ENCODE peak calls at places on chromosomes 16 and 17, in four cellular contexts. One of them, this sample, is unnamed.

GRCh38 chr16:7449808-7450207 is 117.2 kb downstream of the RBFOX1 start:
- DNase-seq in endothelial cell: no peak
- DNase-seq in anterior cingulate cortex: no peak
- DNase-seq in breast epithelium: no peak
- DNase-seq in this sample: no peak

GRCh38 chr17:39014044-39014794 is 47.0 kb upstream of the FBXO47 start:
- DNase-seq in endothelial cell: no peak
- DNase-seq in anterior cingulate cortex: no peak
- DNase-seq in breast epithelium: no peak
- DNase-seq in this sample: no peak

GRCh38 chr17:17320911-17321220 is 17.7 kb downstream of the NT5M start:
- DNase-seq in endothelial cell: no peak
- DNase-seq in anterior cingulate cortex: no peak
- DNase-seq in breast epithelium: peak
- DNase-seq in this sample: no peak

GRCh38 chr16:73846292-73846849 is 450.2 kb upstream of the PSMD7 start:
- DNase-seq in endothelial cell: no peak
- DNase-seq in anterior cingulate cortex: no peak
- DNase-seq in breast epithelium: no peak
- DNase-seq in this sample: peak

GRCh38 chr17:37735165-37735564 is 9.7 kb downstream of the HNF1B start:
- DNase-seq in endothelial cell: no peak
- DNase-seq in anterior cingulate cortex: no peak
- DNase-seq in breast epithelium: no peak
- DNase-seq in this sample: no peak

GRCh38 chr16:71709231-71709781 is 15.2 kb downstream of the PHLPP2 start:
- DNase-seq in endothelial cell: no peak
- DNase-seq in anterior cingulate cortex: no peak
- DNase-seq in breast epithelium: no peak
- DNase-seq in this sample: no peak

GRCh38 chr17:80922580-80923160 is 69.0 kb upstream of the CHMP6 start:
- DNase-seq in endothelial cell: no peak
- DNase-seq in anterior cingulate cortex: no peak
- DNase-seq in breast epithelium: no peak
- DNase-seq in this sample: no peak

GRCh38 chr17:50634123-50634914 is at the start of gene ABCC3:
- DNase-seq in endothelial cell: no peak
- DNase-seq in anterior cingulate cortex: no peak
- DNase-seq in breast epithelium: peak
- DNase-seq in this sample: peak

GRCh38 chr17:32936894-32937500 is 9.0 kb downstream of the TMEM98 start:
- DNase-seq in endothelial cell: peak
- DNase-seq in anterior cingulate cortex: no peak
- DNase-seq in breast epithelium: peak
- DNase-seq in this sample: peak

GRCh38 chr16:4601317-4602186 is 13.1 kb downstream of the UBALD1 start:
- DNase-seq in endothelial cell: no peak
- DNase-seq in anterior cingulate cortex: peak
- DNase-seq in breast epithelium: no peak
- DNase-seq in this sample: peak

GRCh38 chr17:42817866-42818265 is 6.2 kb downstream of the BECN1 start:
- DNase-seq in endothelial cell: no peak
- DNase-seq in anterior cingulate cortex: no peak
- DNase-seq in breast epithelium: no peak
- DNase-seq in this sample: no peak

GRCh38 chr17:31678431-31678830 is 180.6 kb downstream of the COPRS start:
- DNase-seq in endothelial cell: no peak
- DNase-seq in anterior cingulate cortex: no peak
- DNase-seq in breast epithelium: no peak
- DNase-seq in this sample: no peak

GRCh38 chr16:13471036-13471435 is 448.9 kb upstream of the ERCC4 start:
- DNase-seq in endothelial cell: peak
- DNase-seq in anterior cingulate cortex: no peak
- DNase-seq in breast epithelium: no peak
- DNase-seq in this sample: no peak

GRCh38 chr17:29133146-29133713 is 47.0 kb downstream of the MYO18A start:
- DNase-seq in endothelial cell: no peak
- DNase-seq in anterior cingulate cortex: no peak
- DNase-seq in breast epithelium: no peak
- DNase-seq in this sample: no peak

GRCh38 chr17:37089998-37090397 is 141.2 kb downstream of the AATF start:
- DNase-seq in endothelial cell: no peak
- DNase-seq in anterior cingulate cortex: no peak
- DNase-seq in breast epithelium: no peak
- DNase-seq in this sample: no peak

GRCh38 chr17:36687736-36688135 is 86.4 kb downstream of the MRM1 start:
- DNase-seq in endothelial cell: no peak
- DNase-seq in anterior cingulate cortex: no peak
- DNase-seq in breast epithelium: no peak
- DNase-seq in this sample: no peak

GRCh38 chr17:83094291-83094690 is 14.9 kb downstream of the METRNL start:
- DNase-seq in endothelial cell: no peak
- DNase-seq in anterior cingulate cortex: no peak
- DNase-seq in breast epithelium: no peak
- DNase-seq in this sample: no peak

GRCh38 chr17:9291912-9292562 is 270.7 kb downstream of the NTN1 start:
- DNase-seq in endothelial cell: peak
- DNase-seq in anterior cingulate cortex: peak
- DNase-seq in breast epithelium: peak
- DNase-seq in this sample: peak

GRCh38 chr16:56753410-56753809 is 23.5 kb downstream of the NUP93 start:
- DNase-seq in endothelial cell: no peak
- DNase-seq in anterior cingulate cortex: no peak
- DNase-seq in breast epithelium: no peak
- DNase-seq in this sample: no peak

GRCh38 chr17:43734376-43734775 is 24.2 kb downstream of the SOST start:
- DNase-seq in endothelial cell: no peak
- DNase-seq in anterior cingulate cortex: no peak
- DNase-seq in breast epithelium: no peak
- DNase-seq in this sample: no peak

GRCh38 chr16:71526111-71526998 is at the start of gene CHST4:
- DNase-seq in endothelial cell: peak
- DNase-seq in anterior cingulate cortex: no peak
- DNase-seq in breast epithelium: no peak
- DNase-seq in this sample: no peak

GRCh38 chr16:84013787-84014569 is 28.6 kb downstream of the SLC38A8 start:
- DNase-seq in endothelial cell: peak
- DNase-seq in anterior cingulate cortex: no peak
- DNase-seq in breast epithelium: no peak
- DNase-seq in this sample: no peak

GRCh38 chr16:333406-334094 is 19.0 kb downstream of the AXIN1 start:
- DNase-seq in endothelial cell: no peak
- DNase-seq in anterior cingulate cortex: no peak
- DNase-seq in breast epithelium: no peak
- DNase-seq in this sample: no peak

GRCh38 chr16:80197790-80198201 is 343.0 kb upstream of the DYNLRB2 start:
- DNase-seq in endothelial cell: no peak
- DNase-seq in anterior cingulate cortex: no peak
- DNase-seq in breast epithelium: no peak
- DNase-seq in this sample: no peak

GRCh38 chr16:56263711-56264608 is 72.7 kb downstream of the GNAO1 start:
- DNase-seq in endothelial cell: no peak
- DNase-seq in anterior cingulate cortex: no peak
- DNase-seq in breast epithelium: no peak
- DNase-seq in this sample: peak

GRCh38 chr16:56589141-56590039 is at the start of gene MT3:
- DNase-seq in endothelial cell: no peak
- DNase-seq in anterior cingulate cortex: peak
- DNase-seq in breast epithelium: no peak
- DNase-seq in this sample: peak

GRCh38 chr17:70059649-70060048 is 15.4 kb upstream of the KCNJ16 start:
- DNase-seq in endothelial cell: no peak
- DNase-seq in anterior cingulate cortex: no peak
- DNase-seq in breast epithelium: no peak
- DNase-seq in this sample: no peak

GRCh38 chr16:85286066-85286712 is 173.9 kb upstream of the CIBAR2 start:
- DNase-seq in endothelial cell: no peak
- DNase-seq in anterior cingulate cortex: peak
- DNase-seq in breast epithelium: peak
- DNase-seq in this sample: peak

GRCh38 chr17:58271532-58271931 is 9.2 kb downstream of the MPO start:
- DNase-seq in endothelial cell: no peak
- DNase-seq in anterior cingulate cortex: no peak
- DNase-seq in breast epithelium: no peak
- DNase-seq in this sample: no peak

This sample was measured in frontal cortex.